ENCODE peak calls at places on chromosome 22, in nine cellular contexts. One of them, this sample, is unnamed. For H3K4me1, the result is how much of the 10 kb centered on the place peaks cover.

GRCh38 chr22:43392385-43392989 is 19.3 kb upstream of the MPPED1 start:
- DNase-seq in A549: no peak
- DNase-seq in body of pancreas: no peak
- DNase-seq in ovary: no peak
- DNase-seq in uterus: no peak
- DNase-seq in adrenal gland: no peak
- DNase-seq in vagina: no peak
- DNase-seq in gastrocnemius medialis: no peak
- DNase-seq in spleen: no peak
- DNase-seq in this sample: no peak

GRCh38 chr22:27381552-27381951 is 420.0 kb downstream of the MN1 start:
- DNase-seq in A549: no peak
- DNase-seq in body of pancreas: no peak
- DNase-seq in ovary: no peak
- DNase-seq in uterus: no peak
- DNase-seq in adrenal gland: no peak
- DNase-seq in vagina: no peak
- DNase-seq in gastrocnemius medialis: no peak
- DNase-seq in spleen: no peak
- DNase-seq in this sample: no peak

GRCh38 chr22:48021946-48022345 is 1259.5 kb downstream of the TBC1D22A start:
- DNase-seq in A549: no peak
- DNase-seq in body of pancreas: no peak
- DNase-seq in ovary: no peak
- DNase-seq in uterus: no peak
- DNase-seq in adrenal gland: no peak
- DNase-seq in vagina: no peak
- DNase-seq in gastrocnemius medialis: no peak
- DNase-seq in spleen: no peak
- DNase-seq in this sample: no peak

GRCh38 chr22:39486951-39487825 is 14.9 kb upstream of the MIEF1 start:
- DNase-seq in A549: no peak
- DNase-seq in body of pancreas: no peak
- DNase-seq in ovary: no peak
- DNase-seq in uterus: no peak
- DNase-seq in adrenal gland: no peak
- DNase-seq in vagina: no peak
- DNase-seq in gastrocnemius medialis: no peak
- DNase-seq in spleen: no peak
- DNase-seq in this sample: no peak

GRCh38 chr22:44837481-44837880 is 85.1 kb downstream of the ARHGAP8 start:
- DNase-seq in A549: no peak
- DNase-seq in body of pancreas: no peak
- DNase-seq in ovary: no peak
- DNase-seq in uterus: no peak
- DNase-seq in adrenal gland: no peak
- DNase-seq in vagina: no peak
- DNase-seq in gastrocnemius medialis: no peak
- DNase-seq in spleen: no peak
- DNase-seq in this sample: no peak

GRCh38 chr22:48742556-48743343 is 1084.9 kb downstream of the BRD1 start:
- DNase-seq in A549: no peak
- DNase-seq in body of pancreas: no peak
- DNase-seq in ovary: no peak
- DNase-seq in uterus: no peak
- DNase-seq in adrenal gland: no peak
- DNase-seq in vagina: peak
- DNase-seq in gastrocnemius medialis: no peak
- DNase-seq in spleen: peak
- DNase-seq in this sample: no peak

GRCh38 chr22:17264321-17265052 is 45.3 kb upstream of the ADA2 start:
- DNase-seq in A549: no peak
- DNase-seq in body of pancreas: no peak
- DNase-seq in ovary: peak
- DNase-seq in uterus: peak
- DNase-seq in adrenal gland: no peak
- DNase-seq in vagina: no peak
- DNase-seq in gastrocnemius medialis: peak
- DNase-seq in spleen: no peak
- DNase-seq in this sample: no peak

GRCh38 chr22:49863936-49864335 is 10.3 kb downstream of the ZBED4 start:
- DNase-seq in A549: no peak
- DNase-seq in body of pancreas: no peak
- DNase-seq in ovary: no peak
- DNase-seq in uterus: no peak
- DNase-seq in adrenal gland: no peak
- DNase-seq in vagina: no peak
- DNase-seq in gastrocnemius medialis: no peak
- DNase-seq in spleen: no peak
- DNase-seq in this sample: no peak

GRCh38 chr22:44085743-44086741 is 61.9 kb downstream of the PARVB start:
- DNase-seq in A549: peak
- DNase-seq in body of pancreas: peak
- DNase-seq in ovary: peak
- DNase-seq in uterus: peak
- DNase-seq in adrenal gland: peak
- DNase-seq in vagina: no peak
- DNase-seq in gastrocnemius medialis: peak
- DNase-seq in spleen: no peak
- DNase-seq in this sample: peak

GRCh38 chr22:44187652-44188230 is 7.0 kb downstream of the PARVG start:
- DNase-seq in A549: no peak
- DNase-seq in body of pancreas: peak
- DNase-seq in ovary: no peak
- DNase-seq in uterus: no peak
- DNase-seq in adrenal gland: no peak
- DNase-seq in vagina: no peak
- DNase-seq in gastrocnemius medialis: no peak
- DNase-seq in spleen: no peak
- DNase-seq in this sample: no peak

GRCh38 chr22:42108848-42109247 is 18.3 kb upstream of the NDUFA6 start:
- DNase-seq in A549: no peak
- DNase-seq in body of pancreas: no peak
- DNase-seq in ovary: no peak
- DNase-seq in uterus: no peak
- DNase-seq in adrenal gland: no peak
- DNase-seq in vagina: no peak
- DNase-seq in gastrocnemius medialis: no peak
- DNase-seq in spleen: no peak
- DNase-seq in this sample: no peak

GRCh38 chr22:50293441-50294318 is 13.8 kb downstream of the PLXNB2 start:
- DNase-seq in A549: peak
- DNase-seq in body of pancreas: peak
- DNase-seq in ovary: no peak
- DNase-seq in uterus: no peak
- DNase-seq in adrenal gland: no peak
- DNase-seq in vagina: no peak
- DNase-seq in gastrocnemius medialis: no peak
- DNase-seq in spleen: peak
- DNase-seq in this sample: peak

GRCh38 chr22:49164773-49165320 is 662.8 kb downstream of the BRD1 start:
- DNase-seq in A549: no peak
- DNase-seq in body of pancreas: no peak
- DNase-seq in ovary: no peak
- DNase-seq in uterus: no peak
- DNase-seq in adrenal gland: no peak
- DNase-seq in vagina: no peak
- DNase-seq in gastrocnemius medialis: no peak
- DNase-seq in spleen: no peak
- DNase-seq in this sample: no peak

GRCh38 chr22:30245985-30246901 is at the start of gene LIF:
- DNase-seq in A549: no peak
- DNase-seq in body of pancreas: no peak
- DNase-seq in ovary: no peak
- DNase-seq in uterus: no peak
- DNase-seq in adrenal gland: no peak
- DNase-seq in vagina: no peak
- DNase-seq in gastrocnemius medialis: no peak
- DNase-seq in spleen: peak
- DNase-seq in this sample: no peak

GRCh38 chr22:22037229-22037628 is 54.6 kb upstream of the TOP3B start:
- DNase-seq in A549: no peak
- DNase-seq in body of pancreas: no peak
- DNase-seq in ovary: no peak
- DNase-seq in uterus: no peak
- DNase-seq in adrenal gland: no peak
- DNase-seq in vagina: no peak
- DNase-seq in gastrocnemius medialis: no peak
- DNase-seq in spleen: no peak
- DNase-seq in this sample: no peak

GRCh38 chr22:22038178-22038880 is 55.7 kb upstream of the TOP3B start:
- DNase-seq in A549: no peak
- DNase-seq in body of pancreas: no peak
- DNase-seq in ovary: no peak
- DNase-seq in uterus: no peak
- DNase-seq in adrenal gland: no peak
- DNase-seq in vagina: no peak
- DNase-seq in gastrocnemius medialis: no peak
- DNase-seq in spleen: no peak
- DNase-seq in this sample: no peak

GRCh38 chr22:22039286-22040074 is 56.9 kb upstream of the TOP3B start:
- DNase-seq in A549: no peak
- DNase-seq in body of pancreas: no peak
- DNase-seq in ovary: no peak
- DNase-seq in uterus: no peak
- DNase-seq in adrenal gland: no peak
- DNase-seq in vagina: no peak
- DNase-seq in gastrocnemius medialis: no peak
- DNase-seq in spleen: no peak
- DNase-seq in this sample: no peak

GRCh38 chr22:22036588-22036987 is 54.0 kb upstream of the TOP3B start:
- DNase-seq in A549: no peak
- DNase-seq in body of pancreas: no peak
- DNase-seq in ovary: no peak
- DNase-seq in uterus: no peak
- DNase-seq in adrenal gland: no peak
- DNase-seq in vagina: no peak
- DNase-seq in gastrocnemius medialis: no peak
- DNase-seq in spleen: no peak
- DNase-seq in this sample: no peak

GRCh38 chr22:22037740-22038139 is 55.2 kb upstream of the TOP3B start:
- DNase-seq in A549: no peak
- DNase-seq in body of pancreas: no peak
- DNase-seq in ovary: no peak
- DNase-seq in uterus: no peak
- DNase-seq in adrenal gland: no peak
- DNase-seq in vagina: no peak
- DNase-seq in gastrocnemius medialis: no peak
- DNase-seq in spleen: no peak
- DNase-seq in this sample: no peak
- H3K4me1 ChIP-seq in A549: under half
- H3K4me1 ChIP-seq in body of pancreas: under half
- H3K4me1 ChIP-seq in ovary: under half
- H3K4me1 ChIP-seq in uterus: under half
- H3K4me1 ChIP-seq in adrenal gland: under half
- H3K4me1 ChIP-seq in vagina: under half
- H3K4me1 ChIP-seq in gastrocnemius medialis: under half
- H3K4me1 ChIP-seq in spleen: under half
- H3K4me1 ChIP-seq in this sample: under half

GRCh38 chr22:32444068-32444467 is 20.2 kb downstream of the BPIFC start:
- DNase-seq in A549: peak
- DNase-seq in body of pancreas: no peak
- DNase-seq in ovary: no peak
- DNase-seq in uterus: no peak
- DNase-seq in adrenal gland: no peak
- DNase-seq in vagina: no peak
- DNase-seq in gastrocnemius medialis: no peak
- DNase-seq in spleen: no peak
- DNase-seq in this sample: peak
- TF ChIP-seq CTCF in A549: peak
- TF ChIP-seq CTCF in body of pancreas: no peak
- TF ChIP-seq CTCF in ovary: no peak
- TF ChIP-seq CTCF in uterus: no peak
- TF ChIP-seq CTCF in adrenal gland: no peak
- TF ChIP-seq CTCF in vagina: no peak
- TF ChIP-seq CTCF in gastrocnemius medialis: no peak
- TF ChIP-seq CTCF in spleen: no peak
- TF ChIP-seq CTCF in this sample: no peak

DNA sequence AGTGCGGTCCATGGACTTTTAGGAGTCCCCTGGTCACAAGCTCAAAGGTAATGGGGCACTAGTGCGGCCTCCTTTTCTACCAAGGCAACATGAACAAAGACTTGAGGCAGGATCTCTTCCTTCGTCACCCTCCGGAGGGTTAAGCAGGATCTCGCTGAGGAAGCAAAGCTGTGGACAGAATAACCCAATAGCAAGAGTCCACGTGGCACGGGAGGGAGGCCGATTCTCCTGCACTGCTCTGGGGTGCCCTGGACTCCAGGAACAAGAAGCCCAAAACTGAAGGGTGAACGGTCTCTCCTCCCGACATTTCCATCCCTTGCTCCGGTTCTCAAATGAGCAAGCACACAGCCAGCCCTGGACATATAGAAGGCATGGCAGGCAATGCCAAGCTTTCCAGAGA is 20.7 kb downstream of the MYH9 start:
- DNase-seq in A549: no peak
- DNase-seq in body of pancreas: no peak
- DNase-seq in ovary: no peak
- DNase-seq in uterus: peak
- DNase-seq in adrenal gland: no peak
- DNase-seq in vagina: no peak
- DNase-seq in gastrocnemius medialis: no peak
- DNase-seq in spleen: no peak
- DNase-seq in this sample: no peak
- TF ChIP-seq POLR2A in A549: no peak
- TF ChIP-seq POLR2A in body of pancreas: no peak
- TF ChIP-seq POLR2A in ovary: no peak
- TF ChIP-seq POLR2A in uterus: no peak
- TF ChIP-seq POLR2A in adrenal gland: no peak
- TF ChIP-seq POLR2A in vagina: no peak
- TF ChIP-seq POLR2A in gastrocnemius medialis: no peak
- TF ChIP-seq POLR2A in spleen: no peak
- TF ChIP-seq POLR2A in this sample: no peak

GRCh38 chr22:46094676-46095075 is 55.6 kb upstream of the PPARA start:
- DNase-seq in A549: no peak
- DNase-seq in body of pancreas: no peak
- DNase-seq in ovary: no peak
- DNase-seq in uterus: no peak
- DNase-seq in adrenal gland: no peak
- DNase-seq in vagina: no peak
- DNase-seq in gastrocnemius medialis: no peak
- DNase-seq in spleen: no peak
- DNase-seq in this sample: no peak

GRCh38 chr22:46097268-46097900 is 52.9 kb upstream of the PPARA start:
- DNase-seq in A549: no peak
- DNase-seq in body of pancreas: no peak
- DNase-seq in ovary: no peak
- DNase-seq in uterus: no peak
- DNase-seq in adrenal gland: no peak
- DNase-seq in vagina: no peak
- DNase-seq in gastrocnemius medialis: no peak
- DNase-seq in spleen: no peak
- DNase-seq in this sample: no peak

GRCh38 chr22:46096706-46097230 is 53.6 kb upstream of the PPARA start:
- DNase-seq in A549: no peak
- DNase-seq in body of pancreas: no peak
- DNase-seq in ovary: no peak
- DNase-seq in uterus: no peak
- DNase-seq in adrenal gland: no peak
- DNase-seq in vagina: no peak
- DNase-seq in gastrocnemius medialis: no peak
- DNase-seq in spleen: no peak
- DNase-seq in this sample: no peak

GRCh38 chr22:46093796-46094195 is 56.5 kb upstream of the PPARA start:
- DNase-seq in A549: no peak
- DNase-seq in body of pancreas: no peak
- DNase-seq in ovary: no peak
- DNase-seq in uterus: no peak
- DNase-seq in adrenal gland: no peak
- DNase-seq in vagina: no peak
- DNase-seq in gastrocnemius medialis: no peak
- DNase-seq in spleen: no peak
- DNase-seq in this sample: no peak

GRCh38 chr22:46096051-46096450 is 54.3 kb upstream of the PPARA start:
- DNase-seq in A549: no peak
- DNase-seq in body of pancreas: no peak
- DNase-seq in ovary: no peak
- DNase-seq in uterus: no peak
- DNase-seq in adrenal gland: no peak
- DNase-seq in vagina: no peak
- DNase-seq in gastrocnemius medialis: no peak
- DNase-seq in spleen: no peak
- DNase-seq in this sample: no peak
- H3K4me1 ChIP-seq in A549: half or more
- H3K4me1 ChIP-seq in body of pancreas: half or more
- H3K4me1 ChIP-seq in ovary: half or more
- H3K4me1 ChIP-seq in uterus: half or more
- H3K4me1 ChIP-seq in adrenal gland: under half
- H3K4me1 ChIP-seq in vagina: half or more
- H3K4me1 ChIP-seq in gastrocnemius medialis: half or more
- H3K4me1 ChIP-seq in spleen: half or more
- H3K4me1 ChIP-seq in this sample: under half